ENCODE peak calls at places on chromosomes 3 and 15, in five cellular contexts. Q, N, T, V and C are unnamed samples.

GRCh38 chr3:102332205-102332604 is 102.6 kb upstream of the ZPLD1 start:
- DNase-seq in Q (no peak), N (no peak), T (no peak), V (no peak), C (no peak)

GRCh38 chr3:171347017-171347979 is 112.9 kb downstream of the TNIK start:
- DNase-seq in Q (peak; percentile 53), N (no peak), T (peak; percentile 81), V (no peak), C (peak; percentile 83)

GRCh38 chr3:11154036-11154952 is at the start of gene HRH1:
- DNase-seq in Q (no peak), N (peak; percentile 24), T (peak; percentile 11), V (no peak), C (no peak)

GRCh38 chr3:151935451-151935850 is 62.0 kb downstream of the SUCNR1 start:
- DNase-seq in Q (no peak), N (no peak), T (no peak), V (no peak), C (no peak)

GRCh38 chr15:94174399-94174802 is 57.0 kb upstream of the MCTP2 start:
- DNase-seq in Q (peak; percentile 87), N (no peak), T (no peak), V (no peak), C (peak; percentile 96)

GRCh38 chr15:96230557-96231181 is 99.8 kb upstream of the NR2F2 start:
- DNase-seq in Q (peak; percentile 72), N (no peak), T (no peak), V (no peak), C (peak; percentile 40)

GRCh38 chr3:128203171-128203570 is 49.9 kb downstream of the EEFSEC start:
- DNase-seq in Q (no peak), N (no peak), T (no peak), V (no peak), C (no peak)

GRCh38 chr3:193872265-193872753 is 263.6 kb upstream of the HES1 start:
- DNase-seq in Q (peak; percentile 98), N (no peak), T (peak; percentile 60), V (no peak), C (peak; percentile 81)

GRCh38 chr3:133886031-133886722 is 9.5 kb downstream of the RAB6B start:
- DNase-seq in Q (no peak), N (no peak), T (no peak), V (no peak), C (no peak)

GRCh38 chr3:3726549-3726948 is 72.7 kb upstream of the LRRN1 start:
- DNase-seq in Q (no peak), N (no peak), T (no peak), V (no peak), C (no peak)

GRCh38 chr3:8210752-8211405 is 290.7 kb upstream of the LMCD1 start:
- DNase-seq in Q (peak; percentile 2), N (no peak), T (no peak), V (no peak), C (peak; percentile 13)

GRCh38 chr3:173371848-173372487 is 25.6 kb upstream of the NLGN1 start:
- DNase-seq in Q (peak; percentile 34), N (peak; percentile 8), T (peak; percentile 36), V (peak; percentile 35), C (peak; percentile 34)

GRCh38 chr3:50205719-50206276 is 727 bp downstream of the SLC38A3 start:
- DNase-seq in Q (no peak), N (no peak), T (peak; percentile 80), V (peak; percentile 86), C (no peak)

GRCh38 chr3:39124876-39125836 is 17.7 kb downstream of the TTC21A start:
- DNase-seq in Q (peak; percentile 57), N (no peak), T (peak; percentile 78), V (peak; percentile 61), C (peak; percentile 51)

GRCh38 chr15:60552224-60552623 is 73.3 kb upstream of the ICE2 start:
- DNase-seq in Q (no peak), N (no peak), T (no peak), V (no peak), C (no peak)

GRCh38 chr3:172355836-172356235 is 92.4 kb downstream of the GHSR start:
- DNase-seq in Q (peak; percentile 98), N (no peak), T (no peak), V (no peak), C (peak; percentile 89)

GRCh38 chr3:126530171-126531050 is 6.5 kb downstream of the CHST13 start:
- DNase-seq in Q (no peak), N (no peak), T (no peak), V (no peak), C (no peak)

GRCh38 chr15:78737187-78737820 is 74.0 kb downstream of the ADAMTS7 start:
- DNase-seq in Q (no peak), N (no peak), T (no peak), V (no peak), C (no peak)

GRCh38 chr15:74651251-74651741 is 35.7 kb downstream of the CLK3 start:
- DNase-seq in Q (no peak), N (no peak), T (no peak), V (no peak), C (no peak)

GRCh38 chr3:63774776-63775175 is 44.3 kb upstream of the C3orf49 start:
- DNase-seq in Q (no peak), N (no peak), T (no peak), V (no peak), C (no peak)

GRCh38 chr15:44087578-44088190 is 107.4 kb downstream of the FRMD5 start:
- DNase-seq in Q (peak; percentile 93), N (no peak), T (peak; percentile 15), V (no peak), C (peak; percentile 88)

GRCh38 chr3:73229036-73229435 is 167.6 kb downstream of the EBLN2 start:
- DNase-seq in Q (no peak), N (no peak), T (no peak), V (no peak), C (no peak)

GRCh38 chr3:55439657-55440405 is 47.3 kb downstream of the WNT5A start:
- DNase-seq in Q (no peak), N (no peak), T (no peak), V (no peak), C (no peak)

GRCh38 chr15:70528270-70528706 is 235.1 kb downstream of the UACA start:
- DNase-seq in Q (peak; percentile 54), N (no peak), T (peak; percentile 63), V (peak; percentile 13), C (peak; percentile 83)

GRCh38 chr3:101865751-101866509 is 16.6 kb downstream of the NFKBIZ start:
- DNase-seq in Q (peak; percentile 57), N (no peak), T (peak; percentile 54), V (peak; percentile 48), C (peak; percentile 31)

GRCh38 chr3:142332390-142332789 is 107.0 kb upstream of the GK5 start:
- DNase-seq in Q (no peak), N (no peak), T (no peak), V (no peak), C (no peak)

GRCh38 chr15:100330629-100331215 is 11.1 kb downstream of the ADAMTS17 start:
- DNase-seq in Q (no peak), N (no peak), T (no peak), V (peak; percentile 15), C (no peak)

GRCh38 chr3:58131101-58131500 is 79.7 kb downstream of the DNASE1L3 start:
- DNase-seq in Q (no peak), N (no peak), T (no peak), V (no peak), C (no peak)

GRCh38 chr3:6394944-6395343 is 466.0 kb upstream of the GRM7 start:
- DNase-seq in Q (no peak), N (no peak), T (no peak), V (no peak), C (no peak)

GRCh38 chr3:64086479-64086878 is 63.2 kb upstream of the PSMD6 start:
- DNase-seq in Q (no peak), N (no peak), T (peak; percentile 61), V (no peak), C (no peak)

GRCh38 chr3:114351123-114351821 is 57.4 kb downstream of the TIGIT start:
- DNase-seq in Q (no peak), N (no peak), T (no peak), V (no peak), C (no peak)

GRCh38 chr15:85725019-85725418 is 69.7 kb downstream of the KLHL25 start:
- DNase-seq in Q (no peak), N (no peak), T (no peak), V (no peak), C (no peak)

GRCh38 chr3:48851407-48851806 is 3.7 kb upstream of the PRKAR2A start:
- DNase-seq in Q (peak; percentile 66), N (peak; percentile 54), T (peak; percentile 26), V (no peak), C (peak; percentile 30)

GRCh38 chr15:31279221-31280036 is 47.2 kb upstream of the KLF13 start:
- DNase-seq in Q (no peak), N (no peak), T (no peak), V (no peak), C (no peak)

GRCh38 chr3:14554715-14555114 is 14.6 kb upstream of the GRIP2 start:
- DNase-seq in Q (no peak), N (no peak), T (no peak), V (no peak), C (no peak)
- H2AK5ac ChIP-seq in Q (no peak overlapping the region), N (peak overlapping the region; percentile 32), T (no peak overlapping the region), V (no peak overlapping the region), C (no peak overlapping the region)

DNA sequence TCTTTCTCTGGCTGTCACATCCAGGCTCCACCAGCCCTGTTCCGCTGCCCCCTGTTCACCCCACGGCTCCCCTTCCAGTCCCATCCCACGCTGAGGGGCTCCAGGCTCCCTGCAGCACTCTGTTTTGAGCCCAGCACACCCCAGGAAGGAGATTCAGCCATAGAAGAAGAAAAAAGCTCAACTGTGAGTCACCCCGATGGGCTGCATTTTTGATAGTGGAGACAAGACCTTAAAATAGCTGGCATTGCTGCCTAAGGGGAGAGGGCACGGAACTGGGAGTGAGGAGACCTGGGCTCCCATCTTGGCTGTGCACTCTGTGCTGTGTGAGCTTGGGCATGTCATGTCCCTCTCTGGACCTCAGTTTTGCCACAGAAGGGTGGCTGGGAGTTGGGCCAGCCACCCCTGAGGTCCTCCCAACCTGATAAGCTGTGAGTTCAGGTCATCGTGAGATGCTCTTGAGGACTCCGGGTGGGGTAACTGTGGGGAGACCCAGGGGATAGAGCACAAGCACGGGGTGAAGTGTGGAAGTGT is 57.2 kb upstream of the SMAD6 start:
- DNase-seq in Q (peak; percentile 69), N (no peak), T (no peak), V (no peak), C (peak; percentile 70)
- H2AK5ac ChIP-seq in Q (peak overlapping the region; percentile 36), N (peak overlapping the region; percentile 12), T (no peak overlapping the region), V (no peak overlapping the region), C (no peak overlapping the region)

DNA sequence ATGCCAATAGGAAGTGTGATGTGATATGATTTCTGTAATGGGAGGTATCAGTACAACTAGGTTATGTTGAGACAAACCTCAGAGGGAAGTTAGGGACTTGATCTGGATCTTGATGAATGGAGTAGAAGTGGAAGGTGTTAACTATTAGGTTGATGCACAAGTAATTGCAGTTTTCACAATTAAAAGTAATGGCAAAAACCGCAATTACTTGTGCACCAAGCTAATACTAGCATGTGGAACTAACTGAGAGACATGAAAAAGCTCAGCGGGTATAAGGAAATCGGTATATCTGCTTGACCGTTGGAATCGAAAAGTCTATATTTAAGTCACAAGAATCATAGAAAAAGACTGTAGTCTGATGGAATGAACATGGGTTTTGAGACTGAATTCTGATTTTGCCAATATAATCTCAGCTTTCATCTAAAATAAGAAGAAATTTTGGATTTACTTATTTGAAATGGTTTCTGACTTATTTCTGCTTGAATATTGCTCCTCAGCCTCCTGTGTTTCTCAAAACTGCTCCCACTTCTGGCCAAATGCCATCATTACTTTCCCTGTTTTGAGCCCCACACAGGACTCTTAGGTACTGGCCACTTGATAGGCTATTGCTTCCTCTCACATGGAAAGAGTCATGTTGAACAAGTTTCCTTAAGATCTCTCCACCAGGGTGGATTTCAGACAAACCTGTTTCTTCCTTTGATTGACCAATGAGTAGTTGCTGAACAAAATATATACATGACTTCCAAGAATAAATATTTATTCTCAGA is 271.5 kb upstream of the COL8A1 start:
- DNase-seq in Q (no peak), N (no peak), T (peak; percentile 69), V (peak; percentile 39), C (no peak)
- H2AK5ac ChIP-seq in Q (no peak overlapping the region), N (no peak overlapping the region), T (no peak overlapping the region), V (no peak overlapping the region), C (no peak overlapping the region)

GRCh38 chr15:35702946-35703495 is 157.1 kb upstream of the DPH6 start:
- DNase-seq in Q (no peak), N (no peak), T (no peak), V (no peak), C (no peak)
- H2AK5ac ChIP-seq in Q (no peak overlapping the region), N (no peak overlapping the region), T (no peak overlapping the region), V (no peak overlapping the region), C (no peak overlapping the region)